ENCODE peak calls at places on chromosomes 7 and 10, in seven cellular contexts. N is ACHN; W is OCI-LY7; J is stimulated activated CD4-positive, alpha-beta T cell treated with anti-CD3 and anti-CD28 coated beads, Interleukin-15, amount 100 ng/mL, for 24 hours; P is NCI-H460; A is AG04450; O is right atrium auricular region. C is an unnamed sample.

GRCh38 chr10:133361773-133362441 is 4.1 kb upstream of the FUOM start:
- DNase-seq in J (no peak), O (no peak), A (no peak), N (no peak), W (no peak), P (no peak), C (no peak)

GRCh38 chr10:70481105-70481504 is 2.5 kb downstream of the PALD1 start:
- DNase-seq in O (no peak), J (no peak), N (no peak), P (no peak), A (no peak), W (no peak), C (no peak)

GRCh38 chr10:6168059-6168458 is 34.7 kb upstream of the PFKFB3 start:
- DNase-seq in W (no peak), A (no peak), N (no peak), J (no peak), P (no peak), O (no peak), C (no peak)

GRCh38 chr7:4682621-4683042 is 537 bp downstream of the FOXK1 start:
- DNase-seq in W (peak), J (peak), N (peak), P (no peak), O (no peak), A (no peak), C (no peak)

GRCh38 chr7:7857143-7857583 is 111.4 kb upstream of the GLCCI1 start:
- DNase-seq in W (peak), J (no peak), A (no peak), O (no peak), N (no peak), P (no peak), C (no peak)

GRCh38 chr7:101156866-101157589 is 2.8 kb downstream of the AP1S1 start:
- DNase-seq in P (no peak), N (no peak), W (no peak), A (no peak), J (no peak), O (no peak), C (no peak)

GRCh38 chr10:129446182-129446581 is 20.9 kb upstream of the MGMT start:
- DNase-seq in P (no peak), O (no peak), J (no peak), W (no peak), N (no peak), A (no peak), C (no peak)

GRCh38 chr7:41256186-41256945 is 446.5 kb downstream of the INHBA start:
- DNase-seq in W (no peak), P (no peak), J (no peak), O (no peak), N (no peak), A (no peak), C (no peak)

GRCh38 chr10:49679480-49679893 is at the start of gene C10orf53:
- DNase-seq in W (no peak), J (peak), A (no peak), P (peak), O (peak), N (peak), C (no peak)

GRCh38 chr7:71824356-71824755 is 587.8 kb downstream of the CALN1 start:
- DNase-seq in W (no peak), P (no peak), A (no peak), O (no peak), J (no peak), N (no peak), C (no peak)

GRCh38 chr10:114541081-114541833 is 116.8 kb downstream of the ABLIM1 start:
- DNase-seq in J (peak), A (peak), W (peak), P (peak), N (no peak), O (peak), C (no peak)

GRCh38 chr10:5783300-5783699 is 29.9 kb downstream of the GDI2 start:
- DNase-seq in W (no peak), J (no peak), N (no peak), P (no peak), A (no peak), O (no peak), C (no peak)

GRCh38 chr10:35004651-35005050 is 85.5 kb downstream of the CUL2 start:
- DNase-seq in O (no peak), P (no peak), N (no peak), J (no peak), W (no peak), A (no peak), C (no peak)

GRCh38 chr7:102450242-102450641 is 14.4 kb downstream of the ALKBH4 start:
- DNase-seq in A (no peak), J (peak), W (peak), P (no peak), O (no peak), N (peak), C (no peak)

GRCh38 chr10:26407406-26407969 is 30.7 kb upstream of the APBB1IP start:
- DNase-seq in O (no peak), A (no peak), P (no peak), N (peak), W (no peak), J (no peak), C (no peak)

C was measured in amniotic stem cell.